ENCODE peak calls at places on chromosomes 11 and 22, in five cellular contexts. M is CD8-positive, alpha-beta memory T cell; Q is epithelial cell of esophagus; P is T-helper 2 cell; Z is body of pancreas. V is an unnamed sample.

GRCh38 chr11:92480519-92480918 is 255.9 kb downstream of the FAT3 start:
- DNase-seq in Q (peak; percentile 14), Z (no peak), P (no peak), M (no peak), V (no peak)

GRCh38 chr11:57325735-57326048 is 940 bp upstream of the TNKS1BP1 start:
- DNase-seq in M (no peak), P (no peak), Q (no peak), Z (peak; percentile 76), V (peak; percentile 66)

GRCh38 chr11:29448246-29448877 is 568.5 kb downstream of the KCNA4 start:
- DNase-seq in M (no peak), Z (peak; percentile 9), Q (peak; percentile 47), P (no peak), V (peak; percentile 49)

GRCh38 chr11:94926271-94926625 is 47.1 kb downstream of the CWC15 start:
- DNase-seq in Q (no peak), Z (no peak), M (no peak), P (no peak), V (no peak)

GRCh38 chr11:66328307-66329144 is 7.7 kb downstream of the RIN1 start:
- DNase-seq in M (peak; percentile 75), Q (peak; percentile 70), P (peak; percentile 70), Z (peak; percentile 77), V (peak; percentile 90)

GRCh38 chr22:22684605-22685561 is 40.5 kb downstream of the GGTLC2 start:
- DNase-seq in Q (no peak), P (no peak), M (no peak), Z (peak; percentile 41), V (peak; percentile 44)

GRCh38 chr11:105697291-105697690 is 87.4 kb downstream of the GRIA4 start:
- DNase-seq in Q (no peak), M (no peak), Z (no peak), P (no peak), V (no peak)

GRCh38 chr11:107619926-107620325 is 29.0 kb downstream of the ELMOD1 start:
- DNase-seq in M (no peak), P (no peak), Z (no peak), Q (no peak), V (no peak)

GRCh38 chr11:117444256-117445096 is 116.8 kb downstream of the CEP164 start:
- DNase-seq in P (no peak), Q (no peak), Z (no peak), M (no peak), V (no peak)

GRCh38 chr11:101127348-101127698 is 2.3 kb downstream of the PGR start:
- DNase-seq in Q (no peak), M (no peak), P (no peak), Z (peak; percentile 26), V (peak; percentile 69)

GRCh38 chr11:62005231-62005661 is 37.8 kb upstream of the FTH1 start:
- DNase-seq in Z (no peak), M (no peak), P (no peak), Q (no peak), V (no peak)

GRCh38 chr22:30542811-30543188 is 3.7 kb downstream of the SEC14L6 start:
- DNase-seq in M (no peak), Q (no peak), Z (no peak), P (no peak), V (no peak)

GRCh38 chr11:20596629-20597129 is 2.7 kb upstream of the SLC6A5 start:
- DNase-seq in Q (peak; percentile 64), M (no peak), P (no peak), Z (no peak), V (no peak)

GRCh38 chr22:40396882-40397281 is 26.5 kb downstream of the SGSM3 start:
- DNase-seq in Z (peak; percentile 94), P (no peak), M (no peak), Q (peak; percentile 97), V (peak; percentile 97)

GRCh38 chr22:46390652-46391301 is 55.3 kb downstream of the TRMU start:
- DNase-seq in M (no peak), Z (peak; percentile 93), Q (peak; percentile 73), P (no peak), V (peak; percentile 89)

GRCh38 chr11:9313648-9314290 is 624 bp downstream of the TMEM41B start:
- DNase-seq in Z (peak; percentile 34), P (peak; percentile 17), Q (peak; percentile 36), M (no peak), V (peak; percentile 55)

GRCh38 chr22:48299801-48300200 is 1527.9 kb downstream of the BRD1 start:
- DNase-seq in M (no peak), Q (no peak), Z (no peak), P (no peak), V (no peak)